ENCODE peak calls at places on chromosomes 16 and 17, in five cellular contexts. L is mesendoderm, Y is H9, B is IMR-90, W is neuronal stem cell. N is an unnamed sample.

GRCh38 chr17:76734080-76734840 is 2.9 kb downstream of the SRSF2 start:
- DNase-seq in B (peak; percentile 49), Y (no peak), L (no peak), W (no peak), N (no peak)

GRCh38 chr16:55447231-55447630 is 31.8 kb upstream of the MMP2 start:
- DNase-seq in L (no peak), Y (no peak), B (no peak), W (no peak), N (no peak)

GRCh38 chr16:74580828-74581227 is 26.1 kb downstream of the GLG1 start:
- DNase-seq in W (no peak), L (no peak), Y (no peak), B (no peak), N (no peak)

GRCh38 chr16:85370881-85371651 is 242.1 kb upstream of the GSE1 start:
- DNase-seq in B (no peak), L (no peak), Y (no peak), W (no peak), N (no peak)

GRCh38 chr16:53090591-53091507 is 36.1 kb downstream of the CHD9 start:
- DNase-seq in B (peak; percentile 98), W (no peak), L (peak; percentile 74), Y (no peak), N (no peak)

GRCh38 chr16:84284168-84284722 is 10.4 kb upstream of the WFDC1 start:
- DNase-seq in B (no peak), Y (peak; percentile 64), L (peak; percentile 47), W (no peak), N (peak; percentile 20)

GRCh38 chr16:83615131-83615530 is 192.6 kb upstream of the HSBP1 start:
- DNase-seq in L (no peak), W (no peak), B (no peak), Y (peak; percentile 2), N (no peak)

GRCh38 chr17:33725675-33726271 is 432.7 kb upstream of the ASIC2 start:
- DNase-seq in L (peak; percentile 69), Y (peak; percentile 84), B (peak; percentile 17), W (peak; percentile 57), N (peak; percentile 9)

GRCh38 chr16:89166696-89167424 is 4.7 kb upstream of the CDH15 start:
- DNase-seq in L (no peak), Y (no peak), B (no peak), W (no peak), N (no peak)

GRCh38 chr17:15649861-15650391 is 30.4 kb upstream of the FBXW10B start:
- DNase-seq in W (no peak), Y (no peak), B (peak; percentile 55), L (peak; percentile 39), N (peak; percentile 85)

GRCh38 chr17:33039874-33040273 is 48.2 kb downstream of the SPACA3 start:
- DNase-seq in Y (no peak), L (no peak), B (peak; percentile 78), W (no peak), N (peak; percentile 23)

GRCh38 chr16:28258571-28258970 is 33.8 kb upstream of the SBK1 start:
- DNase-seq in B (peak; percentile 4), Y (no peak), L (no peak), W (no peak), N (no peak)

GRCh38 chr16:66293207-66293735 is 73.2 kb upstream of the CDH5 start:
- DNase-seq in B (no peak), Y (peak; percentile 14), W (no peak), L (no peak), N (no peak)

GRCh38 chr17:8534498-8535188 is 95.9 kb downstream of the MYH10 start:
- DNase-seq in B (no peak), W (no peak), L (no peak), Y (no peak), N (no peak)

GRCh38 chr16:75942901-75943300 is 216.6 kb upstream of the CPHXL start:
- DNase-seq in L (no peak), W (no peak), Y (no peak), B (no peak), N (no peak)

GRCh38 chr17:32927724-32928526 is at the start of gene TMEM98:
- DNase-seq in B (peak; percentile 12), W (peak; percentile 42), Y (peak; percentile 63), L (peak; percentile 48), N (no peak)

GRCh38 chr17:9837551-9838471 is 12.1 kb downstream of the GLP2R start:
- DNase-seq in W (no peak), L (no peak), B (peak; percentile 85), Y (peak; percentile 38), N (no peak)

GRCh38 chr16:85535352-85536072 is 77.6 kb upstream of the GSE1 start:
- DNase-seq in L (peak; percentile 89), Y (no peak), W (no peak), B (no peak), N (no peak)

GRCh38 chr16:15966420-15967222 is 17.2 kb downstream of the ABCC1 start:
- DNase-seq in B (peak; percentile 87), Y (no peak), W (no peak), L (peak; percentile 58), N (no peak)

GRCh38 chr16:51152691-51153261 is 1.7 kb upstream of the SALL1 start:
- DNase-seq in Y (no peak), L (peak; percentile 76), W (no peak), B (peak; percentile 37), N (no peak)

GRCh38 chr17:28201315-28201714 is 117.7 kb upstream of the TMEM97 start:
- DNase-seq in W (no peak), L (peak; percentile 27), Y (no peak), B (no peak), N (no peak)

GRCh38 chr17:8117367-8117979 is 841 bp downstream of the ALOXE3 start:
- DNase-seq in L (peak; percentile 29), W (no peak), B (no peak), Y (peak; percentile 71), N (no peak)

GRCh38 chr16:53753431-53753830 is 49.5 kb downstream of the FTO start:
- DNase-seq in W (no peak), L (peak; percentile 52), B (no peak), Y (no peak), N (no peak)

GRCh38 chr17:66952031-66952524 is 12.4 kb upstream of the CACNG4 start:
- DNase-seq in L (peak; percentile 98), W (no peak), B (peak; percentile 97), Y (peak; percentile 91), N (peak; percentile 99)

GRCh38 chr17:43608313-43608712 is 53.4 kb downstream of the MEOX1 start:
- DNase-seq in L (peak; percentile 55), W (no peak), Y (no peak), B (peak; percentile 70), N (no peak)

GRCh38 chr17:78960945-78961344 is 18.8 kb downstream of the LGALS3BP start:
- DNase-seq in L (no peak), Y (no peak), B (no peak), W (no peak), N (peak; percentile 79)

GRCh38 chr17:78963378-78963777 is 16.3 kb downstream of the LGALS3BP start:
- DNase-seq in L (no peak), B (no peak), W (no peak), Y (no peak), N (no peak)

GRCh38 chr17:78962345-78962983 is 17.3 kb downstream of the LGALS3BP start:
- DNase-seq in W (no peak), Y (peak; percentile 28), B (peak; percentile 24), L (peak; percentile 59), N (peak; percentile 95)

GRCh38 chr17:78959803-78960202 is 19.9 kb downstream of the LGALS3BP start:
- DNase-seq in W (no peak), L (no peak), Y (peak; percentile 31), B (no peak), N (no peak)

GRCh38 chr17:78961571-78961970 is 18.2 kb downstream of the LGALS3BP start:
- DNase-seq in W (no peak), B (no peak), L (no peak), Y (peak; percentile 20), N (peak; percentile 88)
- H3K18ac ChIP-seq in W (no peak overlapping the region), B (no peak overlapping the region), L (no peak overlapping the region), Y (no peak overlapping the region), N (no peak overlapping the region)

GRCh38 chr16:11306997-11307638 is 26.0 kb upstream of the PRM1 start:
- DNase-seq in L (no peak), W (no peak), B (no peak), Y (no peak), N (peak; percentile 91)

GRCh38 chr16:11309895-11310633 is 28.9 kb upstream of the PRM1 start:
- DNase-seq in L (no peak), W (no peak), B (no peak), Y (no peak), N (no peak)

GRCh38 chr16:11310634-11310977 is 29.5 kb upstream of the PRM1 start:
- DNase-seq in Y (no peak), W (no peak), L (no peak), B (no peak), N (no peak)

GRCh38 chr16:11307639-11308492 is 26.7 kb upstream of the PRM1 start:
- DNase-seq in B (no peak), W (no peak), Y (no peak), L (no peak), N (no peak)

DNA sequence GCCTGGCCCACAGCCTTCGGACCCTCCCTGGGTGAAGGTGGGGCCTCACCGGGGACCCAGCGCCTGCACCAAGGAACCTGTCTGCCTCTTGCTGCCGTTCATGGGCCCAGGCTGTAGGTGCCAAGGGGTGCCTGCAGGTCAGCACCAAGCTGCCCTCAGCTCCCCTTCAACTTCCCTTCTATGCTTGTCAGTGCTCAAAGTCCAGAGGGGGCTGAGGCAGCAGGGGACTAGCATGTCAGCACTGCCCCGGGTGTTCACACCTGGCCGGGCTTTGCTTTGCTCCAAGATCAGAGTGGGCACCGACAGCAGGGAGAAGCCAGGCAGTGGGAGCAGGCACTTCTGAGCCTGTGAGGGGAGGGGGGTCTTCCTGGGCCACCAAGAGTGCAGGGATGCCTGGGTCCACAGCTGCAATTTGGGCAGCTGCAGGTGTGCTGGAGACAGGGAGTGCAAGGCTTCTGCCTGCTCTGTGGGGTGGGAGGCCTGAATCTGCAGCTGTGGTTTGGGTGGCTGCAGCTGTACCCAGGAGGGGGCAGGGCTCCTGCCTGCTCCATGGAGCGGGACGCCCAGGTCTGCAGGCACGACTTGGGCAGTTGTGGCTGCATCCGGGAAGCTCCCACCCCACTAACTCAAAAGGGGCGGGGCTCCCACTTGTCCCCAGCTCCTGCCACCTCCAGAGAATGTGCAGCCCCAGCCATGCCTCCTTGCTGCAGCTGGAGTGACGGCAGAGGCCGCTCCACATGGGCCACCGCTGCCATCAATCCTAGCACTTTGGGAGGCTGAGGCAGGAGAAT is 27.6 kb upstream of the PRM1 start:
- DNase-seq in Y (peak; percentile 60), W (no peak), L (no peak), B (no peak), N (no peak)
- H3K18ac ChIP-seq in Y (no peak overlapping the region), W (peak overlapping the region; percentile 90), L (no peak overlapping the region), B (no peak overlapping the region), N (no peak overlapping the region)

GRCh38 chr16:57794849-57795430 is 7.4 kb downstream of the KIFC3 start:
- DNase-seq in W (no peak), B (no peak), L (no peak), Y (no peak), N (no peak)

GRCh38 chr16:57797526-57798266 is 4.6 kb downstream of the KIFC3 start:
- DNase-seq in B (no peak), Y (peak; percentile 68), W (no peak), L (peak; percentile 92), N (peak; percentile 94)

GRCh38 chr16:57798267-57798810 is 4.0 kb downstream of the KIFC3 start:
- DNase-seq in Y (no peak), W (no peak), L (no peak), B (no peak), N (no peak)

GRCh38 chr16:57797216-57797525 is 5.1 kb downstream of the KIFC3 start:
- DNase-seq in L (no peak), Y (no peak), W (no peak), B (no peak), N (no peak)

GRCh38 chr16:57795431-57795878 is 6.8 kb downstream of the KIFC3 start:
- DNase-seq in B (peak; percentile 38), Y (peak; percentile 82), W (no peak), L (peak; percentile 90), N (peak; percentile 76)
- H3K18ac ChIP-seq in B (no peak overlapping the region), Y (no peak overlapping the region), W (no peak overlapping the region), L (no peak overlapping the region), N (peak overlapping the region; percentile 20)

GRCh38 chr16:2969545-2970521 is 685 bp downstream of the PAQR4 start:
- DNase-seq in Y (peak; percentile 83), B (peak; percentile 49), L (peak; percentile 90), W (peak; percentile 42), N (peak; percentile 21)
- H3K18ac ChIP-seq in Y (peak overlapping the region; percentile 6), B (no peak overlapping the region), L (peak overlapping the region; percentile 35), W (peak overlapping the region; percentile 73), N (peak overlapping the region; percentile 80)